ENCODE peak calls at places on chromosome 5, in ten cellular contexts. C, W, J, L, E, F, X, B, M and Y are unnamed samples.
A peak's percentile ranks its signal among the peaks of the same experiment; 100 is the strongest.

GRCh38 chr5:59517926-59518585 is 375.5 kb downstream of the PDE4D start:
- DNase-seq in C (no peak), W (no peak), J (no peak), L (no peak), E (peak; percentile 10), F (peak; percentile 83), X (peak; percentile 44), B (no peak), M (no peak), Y (no peak)

GRCh38 chr5:71757590-71758543 is 38.8 kb downstream of the CARTPT start:
- DNase-seq in C (peak; percentile 75), W (no peak), J (peak; percentile 64), L (peak; percentile 67), E (peak; percentile 55), F (peak; percentile 73), X (peak; percentile 64), B (peak; percentile 21), M (peak; percentile 75), Y (peak; percentile 21)

GRCh38 chr5:82351754-82352145 is 73.6 kb upstream of the RPS23 start:
- DNase-seq in C (no peak), W (no peak), J (no peak), L (peak; percentile 61), E (peak; percentile 52), F (peak; percentile 82), X (peak; percentile 67), B (peak; percentile 43), M (no peak), Y (peak; percentile 51)

GRCh38 chr5:107985144-107985543 is 314.4 kb upstream of the EFNA5 start:
- DNase-seq in C (no peak), W (no peak), J (peak; percentile 71), L (peak; percentile 36), E (no peak), F (peak; percentile 56), X (no peak), B (no peak), M (peak; percentile 41), Y (no peak)

GRCh38 chr5:164306662-164307061 is 801.2 kb downstream of the MAT2B start:
- DNase-seq in C (no peak), W (no peak), J (no peak), L (no peak), E (no peak), F (peak; percentile 12), X (no peak), B (no peak), M (no peak), Y (no peak)

GRCh38 chr5:82858453-82859043 is 218.6 kb downstream of the TMEM167A start:
- DNase-seq in C (no peak), W (no peak), J (no peak), L (no peak), E (no peak), F (peak; percentile 11), X (no peak), B (no peak), M (no peak), Y (no peak)

GRCh38 chr5:112418412-112419049 is 546 bp downstream of the EPB41L4A start:
- DNase-seq in C (peak; percentile 77), W (no peak), J (no peak), L (no peak), E (no peak), F (peak; percentile 1), X (no peak), B (no peak), M (no peak), Y (no peak)

GRCh38 chr5:137613554-137614265 is 114.6 kb upstream of the SPOCK1 start:
- DNase-seq in C (no peak), W (no peak), J (no peak), L (no peak), E (no peak), F (peak; percentile 27), X (no peak), B (no peak), M (no peak), Y (no peak)

GRCh38 chr5:127092690-127093089 is 19.4 kb upstream of the C5orf63 start:
- DNase-seq in C (no peak), W (no peak), J (no peak), L (no peak), E (peak; percentile 39), F (peak; percentile 60), X (no peak), B (no peak), M (peak; percentile 20), Y (peak; percentile 38)

GRCh38 chr5:58714046-58714445 is 131.2 kb downstream of the RAB3C start:
- DNase-seq in C (no peak), W (no peak), J (no peak), L (no peak), E (no peak), F (no peak), X (no peak), B (no peak), M (no peak), Y (no peak)

GRCh38 chr5:62144395-62145022 is 161.5 kb upstream of the KIF2A start:
- DNase-seq in C (no peak), W (no peak), J (no peak), L (no peak), E (no peak), F (peak; percentile 15), X (no peak), B (no peak), M (no peak), Y (no peak)

GRCh38 chr5:150489358-150490295 is 18.3 kb upstream of the NDST1 start:
- DNase-seq in C (no peak), W (no peak), J (no peak), L (peak; percentile 88), E (peak; percentile 61), F (peak; percentile 68), X (no peak), B (no peak), M (no peak), Y (no peak)

GRCh38 chr5:139646912-139647391 is 1.2 kb upstream of the CXXC5 start:
- DNase-seq in C (peak; percentile 76), W (no peak), J (peak; percentile 60), L (no peak), E (no peak), F (no peak), X (no peak), B (no peak), M (no peak), Y (no peak)

GRCh38 chr5:88092358-88092757 is 176.3 kb downstream of the TMEM161B start:
- DNase-seq in C (no peak), W (no peak), J (no peak), L (no peak), E (no peak), F (peak; percentile 8), X (peak; percentile 15), B (no peak), M (no peak), Y (no peak)

GRCh38 chr5:83921794-83922193 is 201.1 kb upstream of the HAPLN1 start:
- DNase-seq in C (no peak), W (no peak), J (no peak), L (no peak), E (no peak), F (no peak), X (no peak), B (no peak), M (no peak), Y (no peak)

GRCh38 chr5:14665110-14665822 is 748 bp downstream of the OTULIN start:
- DNase-seq in C (no peak), W (no peak), J (peak; percentile 46), L (peak; percentile 47), E (peak; percentile 33), F (peak; percentile 57), X (no peak), B (peak; percentile 19), M (peak; percentile 18), Y (no peak)

GRCh38 chr5:76402251-76402879 is 720 bp upstream of the IQGAP2 start:
- DNase-seq in C (no peak), W (peak; percentile 54), J (peak; percentile 60), L (peak; percentile 94), E (no peak), F (no peak), X (no peak), B (peak; percentile 89), M (no peak), Y (no peak)

GRCh38 chr5:83118471-83118870 is 41.1 kb downstream of the XRCC4 start:
- DNase-seq in C (no peak), W (no peak), J (no peak), L (no peak), E (no peak), F (no peak), X (no peak), B (no peak), M (no peak), Y (no peak)

GRCh38 chr5:177064500-177065277 is 22.0 kb upstream of the FGFR4 start:
- DNase-seq in C (no peak), W (no peak), J (no peak), L (no peak), E (no peak), F (no peak), X (no peak), B (no peak), M (no peak), Y (no peak)

GRCh38 chr5:84437673-84438315 is 53.1 kb upstream of the EDIL3 start:
- DNase-seq in C (no peak), W (no peak), J (no peak), L (no peak), E (peak; percentile 7), F (peak; percentile 90), X (no peak), B (no peak), M (no peak), Y (peak; percentile 12)

GRCh38 chr5:141821430-141821925 is 56.7 kb downstream of the PCDH1 start:
- DNase-seq in C (no peak), W (no peak), J (no peak), L (no peak), E (peak; percentile 86), F (peak; percentile 74), X (peak; percentile 95), B (no peak), M (peak; percentile 79), Y (peak; percentile 81)

GRCh38 chr5:6395621-6396020 is 17.3 kb upstream of the MED10 start:
- DNase-seq in C (no peak), W (no peak), J (no peak), L (no peak), E (no peak), F (no peak), X (no peak), B (no peak), M (no peak), Y (no peak)

GRCh38 chr5:147882586-147883313 is 4.2 kb downstream of the SCGB3A2 start:
- DNase-seq in C (no peak), W (no peak), J (no peak), L (no peak), E (no peak), F (no peak), X (no peak), B (no peak), M (no peak), Y (no peak)

GRCh38 chr5:130425405-130425804 is 521.1 kb downstream of the CHSY3 start:
- DNase-seq in C (no peak), W (no peak), J (no peak), L (no peak), E (no peak), F (no peak), X (no peak), B (no peak), M (no peak), Y (no peak)

GRCh38 chr5:171680485-171680884 is 105.1 kb upstream of the SMIM23 start:
- DNase-seq in C (no peak), W (no peak), J (no peak), L (no peak), E (no peak), F (no peak), X (no peak), B (no peak), M (no peak), Y (no peak)

GRCh38 chr5:88544131-88544530 is 275.5 kb upstream of the TMEM161B start:
- DNase-seq in C (no peak), W (no peak), J (no peak), L (no peak), E (no peak), F (peak; percentile 24), X (no peak), B (no peak), M (no peak), Y (no peak)

GRCh38 chr5:107274576-107274975 is 396.2 kb downstream of the EFNA5 start:
- DNase-seq in C (no peak), W (no peak), J (no peak), L (no peak), E (no peak), F (no peak), X (no peak), B (no peak), M (no peak), Y (no peak)

GRCh38 chr5:140642718-140643117 is 3.5 kb downstream of the TMCO6 start:
- DNase-seq in C (no peak), W (no peak), J (no peak), L (no peak), E (peak; percentile 41), F (peak; percentile 67), X (no peak), B (no peak), M (no peak), Y (no peak)